ENCODE peak calls at places on chromosomes 3 and 15, in six cellular contexts. A, V, G, T, B and M are unnamed samples.

GRCh38 chr15:85872125-85872524 is 77.4 kb upstream of the KLHL25 start:
- DNase-seq in V (no peak), A (no peak), G (no peak), B (no peak), T (no peak), M (no peak)

GRCh38 chr15:39468341-39468740 is 112.5 kb upstream of the THBS1 start:
- DNase-seq in B (no peak), A (no peak), T (no peak), G (no peak), V (no peak), M (no peak)

GRCh38 chr3:46549408-46549904 is 16.6 kb downstream of the LRRC2 start:
- DNase-seq in G (no peak), B (no peak), A (no peak), T (no peak), V (no peak), M (no peak)

GRCh38 chr3:75101329-75102147 is 487.1 kb upstream of the CNTN3 start:
- DNase-seq in G (peak; percentile 79), B (no peak), V (no peak), T (no peak), A (peak; percentile 45), M (peak; percentile 14)

GRCh38 chr3:155995525-155996370 is 124.6 kb upstream of the KCNAB1 start:
- DNase-seq in A (no peak), B (peak; percentile 64), T (peak; percentile 54), G (no peak), V (peak; percentile 23), M (no peak)

GRCh38 chr3:10459954-10460754 is 45.2 kb downstream of the ATP2B2 start:
- DNase-seq in B (peak; percentile 69), A (peak; percentile 65), T (no peak), G (peak; percentile 99), V (no peak), M (peak; percentile 94)

GRCh38 chr3:97235179-97235578 is 420.8 kb downstream of the EPHA6 start:
- DNase-seq in G (no peak), V (no peak), B (no peak), T (no peak), A (no peak), M (no peak)

GRCh38 chr3:54892168-54892567 is 35.7 kb downstream of the LRTM1 start:
- DNase-seq in A (no peak), B (no peak), T (no peak), G (peak; percentile 67), V (no peak), M (no peak)

GRCh38 chr3:18079739-18080138 is 337.3 kb upstream of the TBC1D5 start:
- DNase-seq in A (no peak), G (no peak), B (peak; percentile 58), V (no peak), T (no peak), M (no peak)

GRCh38 chr3:72982653-72983366 is 13.8 kb upstream of the PPP4R2 start:
- DNase-seq in T (no peak), A (no peak), B (no peak), V (no peak), G (no peak), M (no peak)

GRCh38 chr3:62049033-62049432 is 324.3 kb downstream of the FEZF2 start:
- DNase-seq in G (no peak), T (no peak), A (no peak), B (no peak), V (no peak), M (no peak)

GRCh38 chr3:186932281-186933181 is 2.2 kb downstream of the ST6GAL1 start:
- DNase-seq in V (no peak), B (no peak), A (no peak), T (no peak), G (no peak), M (no peak)

GRCh38 chr3:178097576-178097975 is 438.7 kb upstream of the KCNMB2 start:
- DNase-seq in T (no peak), V (peak; percentile 82), B (peak; percentile 94), A (no peak), G (no peak), M (no peak)

GRCh38 chr3:42836545-42837123 is 27.4 kb downstream of the ACKR2 start:
- DNase-seq in G (no peak), V (no peak), B (no peak), T (no peak), A (no peak), M (no peak)

GRCh38 chr3:170815340-170815739 is 54.7 kb downstream of the RPL22L1 start:
- DNase-seq in A (no peak), V (no peak), T (no peak), G (peak; percentile 90), B (no peak), M (no peak)

GRCh38 chr15:36798366-36798765 is 218.9 kb downstream of the CDIN1 start:
- DNase-seq in A (no peak), T (no peak), G (no peak), V (peak; percentile 74), B (peak; percentile 71), M (no peak)

GRCh38 chr15:98966036-98966787 is 41.4 kb downstream of the PGPEP1L start:
- DNase-seq in B (peak; percentile 50), V (no peak), T (no peak), G (peak; percentile 49), A (no peak), M (no peak)

GRCh38 chr15:83837946-83838571 is 184.1 kb downstream of the ADAMTSL3 start:
- DNase-seq in V (no peak), T (peak; percentile 55), G (peak; percentile 84), A (peak; percentile 48), B (peak; percentile 49), M (peak; percentile 12)

GRCh38 chr3:195128255-195129071 is 142.5 kb downstream of the XXYLT1 start:
- DNase-seq in T (no peak), B (peak; percentile 41), V (no peak), G (no peak), A (no peak), M (no peak)
- TF ChIP-seq CTCF in T (no peak), B (no peak), V (no peak), G (no peak), A (no peak), M (no peak)

DNA sequence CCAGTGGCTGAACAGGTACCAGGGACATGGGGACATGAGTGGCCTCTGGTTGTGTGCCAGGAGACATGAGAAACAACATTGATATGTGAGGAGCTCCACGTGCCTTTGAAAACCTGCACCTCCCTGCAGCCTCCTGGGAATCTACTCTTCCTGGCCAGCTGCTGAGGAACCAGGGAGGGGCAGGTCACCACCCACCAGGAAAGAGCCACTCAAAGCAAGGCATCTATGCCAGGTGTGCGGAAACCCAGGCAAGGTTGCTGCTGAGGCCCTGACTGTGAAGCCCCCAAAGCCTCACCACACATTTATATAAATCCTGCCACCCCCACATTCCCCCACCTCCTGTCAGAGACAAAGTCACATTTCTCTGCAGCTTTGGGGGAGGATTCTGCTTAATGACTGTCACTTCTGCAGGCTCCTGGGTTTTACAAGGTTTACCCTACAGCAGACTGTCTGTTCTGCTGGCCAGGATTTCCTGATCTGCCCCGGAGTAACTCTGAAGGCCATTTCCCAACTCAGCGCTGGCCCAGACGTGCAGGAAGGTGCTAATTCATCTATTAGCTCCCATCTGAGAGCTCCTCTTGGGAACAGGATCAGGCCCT is 110.8 kb downstream of the ADCY5 start:
- DNase-seq in T (no peak), G (no peak), A (no peak), B (no peak), V (no peak), M (no peak)
- TF ChIP-seq CTCF in T (no peak), G (no peak), A (no peak), B (no peak), V (no peak), M (no peak)

DNA sequence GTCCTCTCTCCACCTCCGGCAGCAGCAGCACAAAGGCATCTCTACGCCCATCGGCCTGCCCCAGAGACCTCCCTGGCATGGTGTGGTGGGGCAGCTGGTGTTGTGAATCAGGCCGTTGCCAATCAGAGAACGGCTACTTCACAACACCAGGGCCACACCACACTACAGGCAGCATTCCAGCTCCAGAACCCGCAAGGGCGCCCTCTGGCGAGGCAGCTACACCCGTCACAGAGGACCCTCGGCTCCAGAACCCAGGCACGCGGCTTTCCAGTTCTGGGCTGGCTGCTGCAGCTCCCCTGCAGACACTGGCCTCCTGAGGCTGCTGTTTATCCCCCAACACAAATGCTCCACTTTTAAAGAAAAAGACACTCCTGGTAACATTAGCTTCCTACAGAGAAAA is 127.5 kb upstream of the TOPAZ1 start:
- DNase-seq in V (no peak), B (peak; percentile 51), A (peak; percentile 46), T (peak; percentile 20), G (peak; percentile 93), M (peak; percentile 31)
- TF ChIP-seq CTCF in V (peak; percentile 66), B (peak; percentile 36), A (peak; percentile 55), T (peak; percentile 20), G (peak; percentile 87), M (peak; percentile 60)

GRCh38 chr3:142588708-142589107 is 7.5 kb upstream of the PLS1 start:
- DNase-seq in T (no peak), G (no peak), B (no peak), A (no peak), V (no peak), M (no peak)

DNA sequence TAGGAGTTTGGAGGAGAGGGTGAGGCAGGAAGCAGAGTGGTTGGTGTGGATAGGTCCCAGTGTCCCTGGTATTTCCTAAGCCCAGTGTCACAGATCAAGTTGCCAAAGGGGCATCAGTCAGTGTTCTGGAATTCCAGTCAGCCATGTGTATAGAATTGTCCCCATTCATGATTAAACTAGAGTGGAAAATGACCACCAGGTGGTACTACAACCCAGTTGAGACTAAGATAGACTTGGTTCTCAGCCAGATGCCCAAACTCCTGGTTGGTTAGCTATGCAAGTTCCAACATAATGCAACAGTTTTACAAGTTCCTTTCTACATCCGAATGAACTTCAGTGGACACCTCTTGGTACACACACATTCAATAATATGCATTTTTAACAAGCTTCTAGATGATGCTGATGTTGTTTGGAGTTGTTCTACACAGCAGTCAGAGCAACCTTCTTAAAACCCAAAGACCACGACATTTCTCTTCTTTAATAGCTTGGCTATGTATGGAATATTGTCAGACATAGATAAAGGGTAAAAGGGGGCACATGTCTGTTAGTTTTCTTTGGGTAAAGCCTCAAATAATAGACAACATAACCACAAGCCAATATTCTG is 8.4 kb upstream of the ATR start:
- DNase-seq in A (peak; percentile 28), T (peak; percentile 64), G (peak; percentile 62), V (peak; percentile 67), B (peak; percentile 93), M (peak; percentile 24)
- TF ChIP-seq CTCF in A (peak; percentile 74), T (peak; percentile 76), G (peak; percentile 80), V (peak; percentile 64), B (peak; percentile 46), M (peak; percentile 72)

DNA sequence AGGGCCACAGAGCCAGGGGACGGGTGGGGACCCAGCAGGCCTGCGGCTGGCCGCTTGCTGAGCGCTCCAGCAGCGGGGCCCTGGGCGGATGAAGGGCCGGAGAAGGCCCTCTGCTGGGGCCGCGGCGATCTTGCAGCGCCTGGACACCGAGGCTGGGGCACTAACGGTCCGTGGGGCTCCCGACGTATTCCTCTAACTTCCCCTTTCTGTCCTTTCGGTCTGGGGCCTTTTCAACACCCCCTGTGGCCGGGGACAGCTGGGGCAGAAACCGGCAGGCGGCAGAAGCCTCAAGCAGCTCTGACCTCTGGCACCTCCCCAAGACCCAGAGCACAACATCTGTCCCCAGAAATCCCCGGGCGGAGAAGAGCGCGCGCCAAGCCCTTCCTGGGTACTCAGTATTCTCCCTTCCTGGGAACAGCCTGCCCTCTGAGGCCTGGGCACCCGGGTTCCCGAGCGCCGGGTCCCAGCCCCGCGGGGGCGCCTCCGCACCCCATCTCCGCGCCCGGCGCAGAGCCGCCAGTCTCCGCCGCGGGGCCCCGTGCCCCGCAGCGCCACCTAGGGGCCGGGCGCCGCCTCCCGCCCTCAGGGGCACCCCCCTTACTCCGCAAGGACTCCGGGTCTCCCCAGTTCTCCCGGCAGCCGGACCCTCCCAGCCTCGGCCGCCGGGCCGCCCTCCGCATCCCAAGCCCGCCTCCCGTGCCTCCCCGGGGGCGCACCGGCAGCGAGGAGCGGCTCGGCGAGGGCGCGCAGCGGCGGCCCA is 587 bp upstream of the SLCO3A1 start:
- DNase-seq in A (peak; percentile 59), B (peak; percentile 75), G (peak; percentile 88), V (peak; percentile 13), T (peak; percentile 91), M (peak; percentile 57)
- TF ChIP-seq CTCF in A (peak; percentile 76), B (peak; percentile 67), G (peak; percentile 86), V (peak; percentile 68), T (peak; percentile 76), M (peak; percentile 79)